ENCODE peak calls at places on chromosome 20, in ten cellular contexts. One of them, this sample, is unnamed.

GRCh38 chr20:23200914-23201313 is 114.8 kb upstream of the CD93 start:
- DNase-seq in Peyer's patch: no peak
- DNase-seq in aorta: no peak
- DNase-seq in left ventricle myocardium inferior: no peak
- DNase-seq in fibroblast of lung: peak; percentile 17
- DNase-seq in adrenal gland: peak; percentile 34
- DNase-seq in mammary epithelial cell: peak; percentile 45
- DNase-seq in HCT116: peak; percentile 48
- DNase-seq in GM23248: peak; percentile 30
- DNase-seq in right atrium auricular region: no peak
- DNase-seq in this sample: peak; percentile 8

GRCh38 chr20:54115172-54115854 is 44.9 kb upstream of the BCAS1 start:
- DNase-seq in left ventricle myocardium inferior: no peak
- DNase-seq in fibroblast of lung: no peak
- DNase-seq in aorta: no peak
- DNase-seq in GM23248: peak; percentile 46
- DNase-seq in right atrium auricular region: no peak
- DNase-seq in HCT116: no peak
- DNase-seq in Peyer's patch: no peak
- DNase-seq in mammary epithelial cell: no peak
- DNase-seq in adrenal gland: no peak
- DNase-seq in this sample: peak; percentile 28

GRCh38 chr20:63254536-63255384 is 497 bp upstream of the NKAIN4 start:
- DNase-seq in adrenal gland: no peak
- DNase-seq in aorta: no peak
- DNase-seq in fibroblast of lung: no peak
- DNase-seq in GM23248: no peak
- DNase-seq in Peyer's patch: no peak
- DNase-seq in mammary epithelial cell: no peak
- DNase-seq in left ventricle myocardium inferior: no peak
- DNase-seq in right atrium auricular region: no peak
- DNase-seq in HCT116: no peak
- DNase-seq in this sample: no peak

GRCh38 chr20:49545572-49545971 is 22.4 kb downstream of the PTGIS start:
- DNase-seq in aorta: no peak
- DNase-seq in GM23248: peak; percentile 14
- DNase-seq in Peyer's patch: no peak
- DNase-seq in fibroblast of lung: no peak
- DNase-seq in adrenal gland: no peak
- DNase-seq in left ventricle myocardium inferior: no peak
- DNase-seq in mammary epithelial cell: no peak
- DNase-seq in right atrium auricular region: peak; percentile 28
- DNase-seq in HCT116: no peak
- DNase-seq in this sample: no peak

GRCh38 chr20:17909745-17910345 is 58.7 kb downstream of the SNX5 start:
- DNase-seq in GM23248: peak; percentile 62
- DNase-seq in HCT116: no peak
- DNase-seq in right atrium auricular region: no peak
- DNase-seq in aorta: no peak
- DNase-seq in mammary epithelial cell: no peak
- DNase-seq in left ventricle myocardium inferior: no peak
- DNase-seq in Peyer's patch: no peak
- DNase-seq in fibroblast of lung: peak; percentile 34
- DNase-seq in adrenal gland: no peak
- DNase-seq in this sample: no peak

GRCh38 chr20:51003776-51004175 is 19.1 kb downstream of the KCNG1 start:
- DNase-seq in HCT116: no peak
- DNase-seq in fibroblast of lung: no peak
- DNase-seq in mammary epithelial cell: no peak
- DNase-seq in right atrium auricular region: no peak
- DNase-seq in Peyer's patch: no peak
- DNase-seq in adrenal gland: no peak
- DNase-seq in aorta: no peak
- DNase-seq in GM23248: no peak
- DNase-seq in left ventricle myocardium inferior: no peak
- DNase-seq in this sample: no peak

GRCh38 chr20:9617062-9617461 is 102.7 kb downstream of the LAMP5 start:
- DNase-seq in right atrium auricular region: peak; percentile 61
- DNase-seq in Peyer's patch: peak; percentile 21
- DNase-seq in GM23248: peak; percentile 81
- DNase-seq in aorta: no peak
- DNase-seq in mammary epithelial cell: peak; percentile 38
- DNase-seq in HCT116: peak; percentile 32
- DNase-seq in left ventricle myocardium inferior: peak; percentile 36
- DNase-seq in adrenal gland: peak; percentile 48
- DNase-seq in fibroblast of lung: peak; percentile 58
- DNase-seq in this sample: peak; percentile 66

GRCh38 chr20:47600967-47601547 is 99.4 kb downstream of the NCOA3 start:
- DNase-seq in HCT116: no peak
- DNase-seq in Peyer's patch: no peak
- DNase-seq in right atrium auricular region: no peak
- DNase-seq in GM23248: no peak
- DNase-seq in mammary epithelial cell: no peak
- DNase-seq in aorta: no peak
- DNase-seq in left ventricle myocardium inferior: no peak
- DNase-seq in fibroblast of lung: no peak
- DNase-seq in adrenal gland: no peak
- DNase-seq in this sample: no peak

GRCh38 chr20:2654831-2655230 is 2.4 kb downstream of the NOP56 start:
- DNase-seq in Peyer's patch: no peak
- DNase-seq in GM23248: no peak
- DNase-seq in mammary epithelial cell: no peak
- DNase-seq in fibroblast of lung: no peak
- DNase-seq in HCT116: no peak
- DNase-seq in left ventricle myocardium inferior: no peak
- DNase-seq in aorta: no peak
- DNase-seq in adrenal gland: no peak
- DNase-seq in right atrium auricular region: no peak
- DNase-seq in this sample: no peak

GRCh38 chr20:21353236-21353635 is 44.1 kb downstream of the NKX2-4 start:
- DNase-seq in right atrium auricular region: no peak
- DNase-seq in adrenal gland: no peak
- DNase-seq in mammary epithelial cell: peak; percentile 8
- DNase-seq in GM23248: peak; percentile 81
- DNase-seq in Peyer's patch: no peak
- DNase-seq in HCT116: no peak
- DNase-seq in aorta: no peak
- DNase-seq in left ventricle myocardium inferior: no peak
- DNase-seq in fibroblast of lung: peak; percentile 76
- DNase-seq in this sample: peak; percentile 78

GRCh38 chr20:63753381-63753780 is 13.8 kb downstream of the SLC2A4RG start:
- DNase-seq in right atrium auricular region: no peak
- DNase-seq in adrenal gland: no peak
- DNase-seq in fibroblast of lung: no peak
- DNase-seq in mammary epithelial cell: no peak
- DNase-seq in left ventricle myocardium inferior: no peak
- DNase-seq in aorta: no peak
- DNase-seq in GM23248: no peak
- DNase-seq in HCT116: no peak
- DNase-seq in Peyer's patch: no peak
- DNase-seq in this sample: no peak

GRCh38 chr20:6008254-6008653 is 45.6 kb downstream of the LRRN4 start:
- DNase-seq in fibroblast of lung: peak; percentile 90
- DNase-seq in left ventricle myocardium inferior: no peak
- DNase-seq in right atrium auricular region: peak; percentile 90
- DNase-seq in HCT116: no peak
- DNase-seq in adrenal gland: peak; percentile 84
- DNase-seq in GM23248: peak; percentile 98
- DNase-seq in Peyer's patch: no peak
- DNase-seq in aorta: no peak
- DNase-seq in mammary epithelial cell: peak; percentile 96
- DNase-seq in this sample: peak; percentile 92

GRCh38 chr20:61332016-61332975 is 80.2 kb downstream of the CDH4 start:
- DNase-seq in Peyer's patch: no peak
- DNase-seq in right atrium auricular region: no peak
- DNase-seq in fibroblast of lung: peak; percentile 42
- DNase-seq in aorta: no peak
- DNase-seq in adrenal gland: no peak
- DNase-seq in HCT116: no peak
- DNase-seq in GM23248: no peak
- DNase-seq in left ventricle myocardium inferior: no peak
- DNase-seq in mammary epithelial cell: no peak
- DNase-seq in this sample: no peak

GRCh38 chr20:47282864-47283263 is 73.6 kb downstream of the ZMYND8 start:
- DNase-seq in HCT116: no peak
- DNase-seq in mammary epithelial cell: no peak
- DNase-seq in GM23248: no peak
- DNase-seq in Peyer's patch: no peak
- DNase-seq in right atrium auricular region: no peak
- DNase-seq in adrenal gland: no peak
- DNase-seq in aorta: no peak
- DNase-seq in left ventricle myocardium inferior: no peak
- DNase-seq in fibroblast of lung: no peak
- DNase-seq in this sample: no peak

GRCh38 chr20:13222319-13222716 is 1.2 kb downstream of the ISM1 start:
- DNase-seq in adrenal gland: no peak
- DNase-seq in GM23248: no peak
- DNase-seq in aorta: no peak
- DNase-seq in Peyer's patch: no peak
- DNase-seq in left ventricle myocardium inferior: no peak
- DNase-seq in mammary epithelial cell: no peak
- DNase-seq in fibroblast of lung: no peak
- DNase-seq in HCT116: no peak
- DNase-seq in right atrium auricular region: no peak
- DNase-seq in this sample: no peak
- H3K4me3 ChIP-seq in adrenal gland: no peak overlapping the region
- H3K4me3 ChIP-seq in GM23248: no peak overlapping the region
- H3K4me3 ChIP-seq in aorta: no peak overlapping the region
- H3K4me3 ChIP-seq in Peyer's patch: no peak overlapping the region
- H3K4me3 ChIP-seq in left ventricle myocardium inferior: peak overlapping the region; percentile 71
- H3K4me3 ChIP-seq in mammary epithelial cell: peak overlapping the region; percentile 47
- H3K4me3 ChIP-seq in fibroblast of lung: no peak overlapping the region
- H3K4me3 ChIP-seq in HCT116: peak overlapping the region; percentile 62
- H3K4me3 ChIP-seq in right atrium auricular region: no peak overlapping the region
- H3K4me3 ChIP-seq in this sample: no peak overlapping the region

GRCh38 chr20:32472581-32473207 is 112.4 kb downstream of the NOL4L start:
- DNase-seq in left ventricle myocardium inferior: no peak
- DNase-seq in Peyer's patch: no peak
- DNase-seq in right atrium auricular region: no peak
- DNase-seq in mammary epithelial cell: no peak
- DNase-seq in HCT116: no peak
- DNase-seq in GM23248: no peak
- DNase-seq in fibroblast of lung: no peak
- DNase-seq in aorta: no peak
- DNase-seq in adrenal gland: no peak
- DNase-seq in this sample: no peak
- H3K4me3 ChIP-seq in left ventricle myocardium inferior: peak overlapping the region; percentile 56
- H3K4me3 ChIP-seq in Peyer's patch: no peak overlapping the region
- H3K4me3 ChIP-seq in right atrium auricular region: no peak overlapping the region
- H3K4me3 ChIP-seq in mammary epithelial cell: no peak overlapping the region
- H3K4me3 ChIP-seq in HCT116: no peak overlapping the region
- H3K4me3 ChIP-seq in GM23248: no peak overlapping the region
- H3K4me3 ChIP-seq in fibroblast of lung: no peak overlapping the region
- H3K4me3 ChIP-seq in aorta: no peak overlapping the region
- H3K4me3 ChIP-seq in adrenal gland: no peak overlapping the region
- H3K4me3 ChIP-seq in this sample: no peak overlapping the region

DNA sequence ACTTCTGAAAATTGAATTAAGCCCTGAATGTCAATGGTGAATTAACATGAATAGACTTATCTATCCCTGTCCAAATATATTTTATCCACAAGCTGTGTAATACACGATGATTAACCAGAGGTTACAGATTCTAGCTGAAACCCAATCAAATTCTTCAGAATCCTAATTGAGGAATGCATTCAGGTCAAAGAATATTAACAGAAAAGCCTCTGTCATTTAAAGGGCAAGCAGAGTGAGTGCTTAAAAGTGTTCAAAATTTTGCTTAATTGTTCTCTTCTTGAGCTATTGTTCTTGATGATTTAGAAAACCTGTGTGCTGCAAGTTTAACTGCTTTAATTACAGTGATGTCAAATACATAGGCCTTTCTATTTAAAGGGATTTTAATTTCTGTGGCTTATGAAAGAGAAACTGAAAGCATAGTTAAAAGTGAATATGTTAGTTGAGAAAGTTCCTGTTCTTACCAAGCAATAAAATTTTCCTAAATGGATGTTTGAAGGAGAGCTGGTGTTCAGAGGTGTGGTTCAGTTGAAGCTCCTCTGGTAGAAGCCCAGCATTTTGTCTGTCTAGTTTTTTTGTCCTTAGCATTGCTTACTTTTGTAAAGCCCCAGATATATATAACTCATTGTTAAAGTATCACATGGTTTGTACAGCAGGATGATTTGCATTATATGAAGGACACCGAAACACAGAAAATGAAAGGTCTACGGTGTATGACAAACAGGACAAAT is 466.3 kb upstream of the PLCB4 start:
- DNase-seq in GM23248: peak; percentile 17
- DNase-seq in fibroblast of lung: no peak
- DNase-seq in right atrium auricular region: no peak
- DNase-seq in HCT116: no peak
- DNase-seq in mammary epithelial cell: no peak
- DNase-seq in Peyer's patch: no peak
- DNase-seq in aorta: no peak
- DNase-seq in adrenal gland: no peak
- DNase-seq in left ventricle myocardium inferior: no peak
- DNase-seq in this sample: peak; percentile 16
- H3K4me3 ChIP-seq in GM23248: no peak overlapping the region
- H3K4me3 ChIP-seq in fibroblast of lung: peak overlapping the region; percentile 26
- H3K4me3 ChIP-seq in right atrium auricular region: no peak overlapping the region
- H3K4me3 ChIP-seq in HCT116: no peak overlapping the region
- H3K4me3 ChIP-seq in mammary epithelial cell: no peak overlapping the region
- H3K4me3 ChIP-seq in Peyer's patch: no peak overlapping the region
- H3K4me3 ChIP-seq in aorta: no peak overlapping the region
- H3K4me3 ChIP-seq in adrenal gland: peak overlapping the region; percentile 3
- H3K4me3 ChIP-seq in left ventricle myocardium inferior: peak overlapping the region; percentile 38
- H3K4me3 ChIP-seq in this sample: peak overlapping the region; percentile 9

GRCh38 chr20:58895099-58895795 is 42.7 kb downstream of the GNAS start:
- DNase-seq in fibroblast of lung: no peak
- DNase-seq in right atrium auricular region: no peak
- DNase-seq in mammary epithelial cell: no peak
- DNase-seq in HCT116: no peak
- DNase-seq in aorta: no peak
- DNase-seq in adrenal gland: no peak
- DNase-seq in left ventricle myocardium inferior: no peak
- DNase-seq in GM23248: peak; percentile 45
- DNase-seq in Peyer's patch: no peak
- DNase-seq in this sample: no peak

GRCh38 chr20:58893355-58894151 is 41.0 kb downstream of the GNAS start:
- DNase-seq in GM23248: peak; percentile 85
- DNase-seq in left ventricle myocardium inferior: no peak
- DNase-seq in Peyer's patch: no peak
- DNase-seq in HCT116: no peak
- DNase-seq in aorta: peak; percentile 51
- DNase-seq in right atrium auricular region: no peak
- DNase-seq in fibroblast of lung: peak; percentile 52
- DNase-seq in adrenal gland: no peak
- DNase-seq in mammary epithelial cell: peak; percentile 21
- DNase-seq in this sample: peak; percentile 34

GRCh38 chr20:58892932-58893224 is 40.4 kb downstream of the GNAS start:
- DNase-seq in adrenal gland: no peak
- DNase-seq in left ventricle myocardium inferior: no peak
- DNase-seq in HCT116: no peak
- DNase-seq in GM23248: no peak
- DNase-seq in Peyer's patch: no peak
- DNase-seq in mammary epithelial cell: no peak
- DNase-seq in right atrium auricular region: no peak
- DNase-seq in fibroblast of lung: no peak
- DNase-seq in aorta: no peak
- DNase-seq in this sample: no peak

GRCh38 chr20:58895796-58896180 is 43.3 kb downstream of the GNAS start:
- DNase-seq in Peyer's patch: no peak
- DNase-seq in left ventricle myocardium inferior: no peak
- DNase-seq in adrenal gland: no peak
- DNase-seq in aorta: no peak
- DNase-seq in fibroblast of lung: no peak
- DNase-seq in GM23248: peak; percentile 48
- DNase-seq in right atrium auricular region: no peak
- DNase-seq in HCT116: no peak
- DNase-seq in mammary epithelial cell: no peak
- DNase-seq in this sample: no peak

GRCh38 chr20:58894652-58895051 is 42.1 kb downstream of the GNAS start:
- DNase-seq in left ventricle myocardium inferior: no peak
- DNase-seq in right atrium auricular region: no peak
- DNase-seq in Peyer's patch: no peak
- DNase-seq in GM23248: no peak
- DNase-seq in aorta: no peak
- DNase-seq in mammary epithelial cell: no peak
- DNase-seq in HCT116: no peak
- DNase-seq in fibroblast of lung: no peak
- DNase-seq in adrenal gland: no peak
- DNase-seq in this sample: no peak
- H3K4me3 ChIP-seq in left ventricle myocardium inferior: peak overlapping the region; percentile 91
- H3K4me3 ChIP-seq in right atrium auricular region: no peak overlapping the region
- H3K4me3 ChIP-seq in Peyer's patch: no peak overlapping the region
- H3K4me3 ChIP-seq in GM23248: peak overlapping the region; percentile 76
- H3K4me3 ChIP-seq in aorta: no peak overlapping the region
- H3K4me3 ChIP-seq in mammary epithelial cell: peak overlapping the region; percentile 4
- H3K4me3 ChIP-seq in HCT116: no peak overlapping the region
- H3K4me3 ChIP-seq in fibroblast of lung: peak overlapping the region; percentile 88
- H3K4me3 ChIP-seq in adrenal gland: no peak overlapping the region
- H3K4me3 ChIP-seq in this sample: no peak overlapping the region

This sample was measured in IMR-90.